ENCODE peak calls at places on chromosomes 16 and 17, in four cellular contexts. Z, S, N and W are unnamed samples.

GRCh38 chr16:6193718-6194117 is 1096.1 kb upstream of the EEF2KMT start:
- DNase-seq in Z (peak), S (no peak), N (peak), W (no peak)

GRCh38 chr17:27293359-27293897 is 486 bp upstream of the WSB1 start:
- DNase-seq in Z (no peak), S (no peak), N (peak), W (no peak)

GRCh38 chr16:89118361-89119061 is 24.9 kb downstream of the ACSF3 start:
- DNase-seq in Z (peak), S (no peak), N (no peak), W (no peak)

GRCh38 chr17:45752246-45752645 is 31.9 kb upstream of the CRHR1 start:
- DNase-seq in Z (no peak), S (no peak), N (no peak), W (no peak)

GRCh38 chr16:89607937-89608740 is 5.3 kb upstream of the DPEP1 start:
- DNase-seq in Z (no peak), S (no peak), N (no peak), W (no peak)

GRCh38 chr16:69049146-69049545 is 56.3 kb upstream of the HAS3 start:
- DNase-seq in Z (no peak), S (no peak), N (no peak), W (no peak)

GRCh38 chr16:66900721-66901441 is 17.8 kb downstream of the CDH16 start:
- DNase-seq in Z (no peak), S (no peak), N (peak), W (no peak)

GRCh38 chr17:73304971-73305786 is 6.6 kb downstream of the CDC42EP4 start:
- DNase-seq in Z (no peak), S (no peak), N (peak), W (no peak)

GRCh38 chr16:83045790-83046189 is 419.0 kb downstream of the CDH13 start:
- DNase-seq in Z (no peak), S (no peak), N (no peak), W (no peak)

GRCh38 chr16:1807626-1808025 is 14.1 kb upstream of the IGFALS start:
- DNase-seq in Z (no peak), S (no peak), N (no peak), W (no peak)

DNA sequence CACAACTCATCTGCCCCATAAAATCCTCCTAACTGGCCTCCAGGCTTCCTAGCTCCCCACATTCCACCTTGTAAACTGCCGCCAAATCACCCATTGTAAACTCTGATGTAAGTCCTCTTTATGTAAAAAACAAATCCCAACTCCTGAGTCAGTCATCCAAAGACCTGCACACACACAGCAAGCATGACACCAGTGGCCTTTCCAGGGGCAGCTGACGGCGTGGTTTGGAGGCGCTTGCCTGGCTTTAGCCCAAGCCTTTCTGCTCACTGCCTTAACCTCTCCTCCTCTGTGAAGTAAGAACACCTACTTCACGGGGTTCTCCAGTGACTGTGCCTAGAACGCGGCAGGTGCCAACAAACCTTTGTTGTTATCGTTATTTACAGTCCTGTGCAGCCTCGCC is 14.0 kb downstream of the UBE2O start:
- DNase-seq in Z (peak), S (no peak), N (no peak), W (no peak)
- TF ChIP-seq TAF1 in Z (no peak), S (no peak), N (no peak), W (no peak)

GRCh38 chr17:2847601-2848255 is 51.5 kb downstream of the RAP1GAP2 start:
- DNase-seq in Z (no peak), S (no peak), N (no peak), W (no peak)

GRCh38 chr17:2850991-2851390 is 54.8 kb downstream of the RAP1GAP2 start:
- DNase-seq in Z (no peak), S (no peak), N (no peak), W (no peak)

GRCh38 chr17:2852211-2852610 is 56.0 kb downstream of the RAP1GAP2 start:
- DNase-seq in Z (no peak), S (no peak), N (no peak), W (no peak)

GRCh38 chr17:2851615-2852014 is 55.4 kb downstream of the RAP1GAP2 start:
- DNase-seq in Z (no peak), S (no peak), N (no peak), W (no peak)

GRCh38 chr17:2849327-2849670 is 53.1 kb downstream of the RAP1GAP2 start:
- DNase-seq in Z (no peak), S (no peak), N (no peak), W (no peak)
- TF ChIP-seq POLR2AphosphoS5 in Z (no peak), S (no peak), N (no peak), W (no peak)

DNA sequence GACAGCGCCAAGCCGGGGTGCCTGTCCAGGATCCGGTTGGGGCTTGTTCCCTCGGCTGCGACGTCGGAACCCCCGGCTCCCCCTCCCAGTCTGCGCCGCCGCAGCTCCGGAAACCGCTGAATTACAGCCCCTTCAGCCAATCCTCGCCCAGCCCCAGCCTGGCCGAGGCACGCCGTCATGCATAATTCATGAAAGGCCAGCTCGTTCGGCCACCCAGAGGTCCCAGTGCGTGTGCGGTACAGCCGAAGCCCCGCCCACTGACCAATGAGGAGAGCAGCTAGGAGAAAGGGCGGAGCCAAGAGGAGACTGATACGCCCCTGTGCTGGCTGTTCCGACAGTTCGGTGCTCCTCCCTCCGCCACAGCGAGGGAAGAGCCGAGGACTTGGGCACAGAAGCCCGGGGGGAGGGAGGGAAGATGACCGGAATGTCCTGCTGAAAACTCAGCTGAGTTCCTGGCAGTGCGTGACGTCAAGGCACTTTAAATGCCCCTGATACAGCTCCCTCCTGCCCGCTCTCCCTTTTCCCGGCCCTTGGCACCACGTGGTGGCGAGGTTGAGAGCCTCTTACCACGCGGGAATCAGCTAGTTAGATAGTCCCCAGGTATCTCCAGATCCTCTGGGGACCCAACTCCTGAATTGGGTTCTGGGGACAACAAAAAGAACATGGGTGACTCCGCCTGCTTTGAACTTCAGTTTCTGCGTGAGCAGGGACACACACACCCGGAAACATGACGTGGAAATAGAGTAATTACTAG is at the start of gene STAT3:
- DNase-seq in Z (peak), S (peak), N (peak), W (peak)
- TF ChIP-seq POLR2A in Z (peak), S (peak), N (peak), W (peak)

GRCh38 chr17:69761767-69762321 is 313.2 kb upstream of the KCNJ16 start:
- DNase-seq in Z (peak), S (no peak), N (no peak), W (no peak)

GRCh38 chr17:69762766-69763165 is 312.3 kb upstream of the KCNJ16 start:
- DNase-seq in Z (no peak), S (no peak), N (no peak), W (no peak)

GRCh38 chr17:69761011-69761410 is 314.0 kb upstream of the KCNJ16 start:
- DNase-seq in Z (no peak), S (no peak), N (no peak), W (no peak)

GRCh38 chr17:69762359-69762758 is 312.7 kb upstream of the KCNJ16 start:
- DNase-seq in Z (no peak), S (no peak), N (no peak), W (no peak)

GRCh38 chr17:69760562-69760961 is 314.5 kb upstream of the KCNJ16 start:
- DNase-seq in Z (no peak), S (no peak), N (no peak), W (no peak)
- TF ChIP-seq TAF1 in Z (no peak), S (no peak), N (no peak), W (no peak)

GRCh38 chr17:42110301-42111264 is 1.9 kb downstream of the DHX58 start:
- DNase-seq in Z (no peak), S (no peak), N (no peak), W (no peak)

GRCh38 chr17:42109086-42109485 is 3.4 kb downstream of the DHX58 start:
- DNase-seq in Z (no peak), S (no peak), N (no peak), W (no peak)

GRCh38 chr17:42106009-42106408 is 6.5 kb downstream of the DHX58 start:
- DNase-seq in Z (no peak), S (no peak), N (no peak), W (no peak)

GRCh38 chr17:42107124-42107523 is 5.4 kb downstream of the DHX58 start:
- DNase-seq in Z (no peak), S (no peak), N (no peak), W (no peak)

GRCh38 chr17:42107597-42108576 is 4.6 kb downstream of the DHX58 start:
- DNase-seq in Z (no peak), S (peak), N (peak), W (peak)
- TF ChIP-seq POLR2AphosphoS5 in Z (no peak), S (no peak), N (no peak), W (no peak)

DNA sequence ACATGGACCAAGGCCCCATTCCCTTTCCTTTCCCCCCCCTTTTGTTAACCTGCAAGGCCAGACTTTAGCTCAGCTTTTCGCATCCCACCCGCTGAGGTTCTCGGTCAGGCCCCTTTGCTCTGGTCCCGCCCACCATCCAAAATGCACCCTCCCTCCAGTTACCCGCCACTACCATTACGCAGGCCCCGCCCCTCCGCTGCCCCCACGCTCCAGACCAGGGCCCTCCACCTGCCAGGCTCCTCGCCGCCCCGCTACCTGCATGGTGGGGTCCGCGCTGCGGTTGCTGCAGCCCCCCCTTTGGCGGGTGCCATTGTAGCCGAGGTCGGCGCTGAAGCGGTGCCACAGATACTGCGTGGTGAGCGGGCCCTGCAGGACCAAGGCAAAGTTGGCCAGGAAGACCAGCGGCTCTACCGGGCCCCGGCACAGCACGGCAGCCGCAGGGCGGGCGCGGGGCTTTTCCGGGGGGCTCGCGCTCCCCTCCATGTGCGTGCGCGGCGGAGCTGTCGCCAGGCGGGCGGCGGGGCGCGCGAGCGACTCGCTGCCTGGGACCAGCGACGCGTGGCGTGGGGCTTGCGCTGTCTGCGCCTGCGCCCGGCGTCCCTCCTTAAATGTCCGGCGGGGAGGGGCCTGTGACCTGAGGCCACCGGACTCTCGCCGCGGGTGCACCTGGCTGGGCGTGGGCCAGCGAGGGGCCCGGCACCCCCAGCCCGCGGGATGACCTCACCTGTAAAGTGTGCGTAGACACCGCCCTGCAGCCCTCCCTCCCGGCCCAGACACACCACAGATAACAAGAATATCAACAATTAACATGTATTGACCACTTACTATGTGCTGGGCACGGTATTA is at the start of gene SLC46A1:
- DNase-seq in Z (peak), S (peak), N (peak), W (peak)
- TF ChIP-seq POLR2A in Z (peak), S (no peak), N (peak), W (peak)

GRCh38 chr16:16096161-16096857 is 127.0 kb downstream of the ABCC6 start:
- DNase-seq in Z (no peak), S (no peak), N (no peak), W (no peak)
- TF ChIP-seq TAF1 in Z (no peak), S (no peak), N (no peak), W (no peak)